ENCODE peak calls at places on chromosome 19, in seven cellular contexts. C is fibroblast of lung, X is mesendoderm, G is neuronal stem cell, T is MM.1S, U is GM23248, P is endothelial cell of umbilical vein. H is an unnamed sample. For H3K4me1, the result is how much of the 10 kb centered on the place peaks cover.

GRCh38 chr19:51546650-51547396 is 15.4 kb upstream of the SIGLEC6 start:
- DNase-seq in X (no peak), P (peak), T (no peak), C (peak), U (peak), G (no peak), H (no peak)

GRCh38 chr19:30670011-30670329 is 297.8 kb downstream of the ZNF536 start:
- DNase-seq in C (no peak), U (no peak), G (no peak), T (no peak), P (no peak), X (no peak), H (no peak)

GRCh38 chr19:7832009-7832408 is 2.0 kb downstream of the EVI5L start:
- DNase-seq in X (no peak), C (no peak), G (no peak), P (no peak), T (no peak), U (no peak), H (no peak)

GRCh38 chr19:459724-460511 is 915 bp downstream of the SHC2 start:
- DNase-seq in U (peak), X (peak), C (peak), G (peak), P (peak), T (no peak), H (no peak)

GRCh38 chr19:5718579-5719273 is 1.2 kb downstream of the LONP1 start:
- DNase-seq in P (peak), U (peak), C (peak), G (no peak), T (peak), X (peak), H (peak)

GRCh38 chr19:46366620-46367277 is 19.9 kb downstream of the PPP5C start:
- DNase-seq in C (no peak), G (no peak), P (no peak), U (no peak), X (no peak), T (no peak), H (no peak)

GRCh38 chr19:35040826-35041547 is 534 bp upstream of the HPN start:
- DNase-seq in G (no peak), C (no peak), X (peak), T (no peak), U (no peak), P (peak), H (no peak)

GRCh38 chr19:5057860-5058259 is 88.9 kb downstream of the KDM4B start:
- DNase-seq in T (no peak), G (no peak), P (no peak), U (peak), X (peak), C (no peak), H (no peak)

GRCh38 chr19:41939861-41940442 is 11.7 kb upstream of the ERFL start:
- DNase-seq in X (peak), P (no peak), C (no peak), G (no peak), U (peak), T (no peak), H (no peak)

GRCh38 chr19:36508325-36508724 is 19.0 kb upstream of the ZNF566 start:
- DNase-seq in G (no peak), P (no peak), C (no peak), T (no peak), X (peak), U (no peak), H (no peak)

GRCh38 chr19:39497850-39498261 is 891 bp upstream of the DLL3 start:
- DNase-seq in U (peak), T (peak), P (peak), X (peak), C (peak), G (peak), H (no peak)

GRCh38 chr19:16623576-16623975 is 4.4 kb downstream of the MED26 start:
- DNase-seq in U (no peak), P (no peak), G (no peak), X (no peak), T (peak), C (no peak), H (no peak)

GRCh38 chr19:47229674-47230121 is 1.3 kb downstream of the BBC3 start:
- DNase-seq in C (peak), G (no peak), U (peak), T (peak), P (peak), X (peak), H (no peak)

GRCh38 chr19:4343845-4344713 is 717 bp downstream of the MPND start:
- DNase-seq in X (no peak), G (no peak), C (no peak), U (no peak), P (no peak), T (peak), H (no peak)

GRCh38 chr19:38193445-38193844 is 30.6 kb downstream of the DPF1 start:
- DNase-seq in U (no peak), X (no peak), G (no peak), C (no peak), T (no peak), P (no peak), H (no peak)

GRCh38 chr19:8148410-8149231 is 771 bp downstream of the FBN3 start:
- DNase-seq in T (no peak), P (no peak), U (no peak), X (peak), C (no peak), G (peak), H (no peak)

GRCh38 chr19:13035820-13036365 is 40.6 kb downstream of the NFIX start:
- DNase-seq in T (no peak), X (no peak), G (no peak), P (no peak), C (no peak), U (no peak), H (no peak)

GRCh38 chr19:35295453-35295791 is 3.5 kb downstream of the MAG start:
- DNase-seq in P (no peak), G (no peak), U (no peak), T (no peak), C (no peak), X (no peak), H (no peak)

GRCh38 chr19:15276620-15277019 is 44.4 kb upstream of the EPHX3 start:
- DNase-seq in X (no peak), U (no peak), P (no peak), C (no peak), G (no peak), T (no peak), H (no peak)

GRCh38 chr19:32674153-32674958 is 624 bp downstream of the ANKRD27 start:
- DNase-seq in T (no peak), X (no peak), P (peak), C (no peak), U (peak), G (peak), H (no peak)

GRCh38 chr19:32168111-32168510 is 177.3 kb upstream of the ZNF507 start:
- DNase-seq in X (no peak), T (no peak), C (no peak), P (no peak), U (no peak), G (no peak), H (no peak)

GRCh38 chr19:52527954-52528326 is 472 bp downstream of the ZNF808 start:
- DNase-seq in U (peak), P (no peak), X (peak), G (no peak), C (peak), T (no peak), H (no peak)

GRCh38 chr19:6838062-6838655 is 49.2 kb upstream of the ADGRE1 start:
- DNase-seq in X (no peak), P (no peak), U (no peak), T (no peak), C (no peak), G (no peak), H (no peak)

GRCh38 chr19:13615890-13616289 is 109.6 kb upstream of the CACNA1A start:
- DNase-seq in T (no peak), U (no peak), G (no peak), C (no peak), P (no peak), X (no peak), H (no peak)

GRCh38 chr19:17394891-17395415 is 957 bp upstream of the CCDC194 start:
- DNase-seq in P (peak), G (no peak), T (no peak), U (peak), X (peak), C (peak), H (peak)

GRCh38 chr19:21052902-21053301 is 29.1 kb upstream of the ZNF714 start:
- DNase-seq in X (no peak), P (no peak), U (no peak), G (no peak), C (no peak), T (no peak), H (no peak)

GRCh38 chr19:53034948-53035675 is 9.4 kb upstream of the ERVV-2 start:
- DNase-seq in P (no peak), C (no peak), G (no peak), T (no peak), X (no peak), U (peak), H (no peak)

GRCh38 chr19:30312582-30313352 is 59.4 kb upstream of the ZNF536 start:
- DNase-seq in P (no peak), C (no peak), G (no peak), X (no peak), T (no peak), U (no peak), H (no peak)

GRCh38 chr19:52648336-52648990 is 10.3 kb upstream of the ZNF83 start:
- DNase-seq in X (no peak), G (no peak), P (no peak), U (peak), C (peak), T (no peak), H (peak)

GRCh38 chr19:12871681-12872080 is 9.6 kb downstream of the DNASE2 start:
- DNase-seq in P (no peak), U (no peak), G (no peak), C (no peak), X (no peak), T (no peak), H (no peak)

GRCh38 chr19:50387176-50387867 is 3.2 kb downstream of the POLD1 start:
- DNase-seq in X (no peak), C (peak), G (no peak), P (peak), T (no peak), U (peak), H (no peak)

GRCh38 chr19:50387868-50388245 is 3.7 kb downstream of the POLD1 start:
- DNase-seq in G (no peak), X (no peak), P (no peak), U (no peak), C (no peak), T (no peak), H (no peak)

GRCh38 chr19:50392759-50393158 is 8.6 kb downstream of the POLD1 start:
- DNase-seq in T (no peak), X (no peak), C (no peak), G (no peak), U (no peak), P (no peak), H (no peak)
- H3K9ac ChIP-seq in T (no peak), X (no peak), C (no peak), G (no peak), U (no peak), P (no peak), H (no peak)

GRCh38 chr19:1952635-1953034 is 11.7 kb downstream of the CSNK1G2 start:
- DNase-seq in P (no peak), U (peak), C (no peak), G (no peak), T (no peak), X (no peak), H (no peak)
- H3K4me2 ChIP-seq in P (no peak), U (no peak), C (no peak), G (no peak), T (no peak), X (no peak), H (no peak)

GRCh38 chr19:33815410-33816340 is 19.0 kb downstream of the KCTD15 start:
- DNase-seq in C (peak), G (no peak), U (peak), X (no peak), T (no peak), P (no peak), H (no peak)

GRCh38 chr19:33821871-33822270 is 25.2 kb downstream of the KCTD15 start:
- DNase-seq in C (no peak), U (peak), T (no peak), G (no peak), X (no peak), P (no peak), H (no peak)

GRCh38 chr19:33818426-33818825 is 21.8 kb downstream of the KCTD15 start:
- DNase-seq in T (no peak), G (no peak), P (no peak), U (no peak), X (no peak), C (no peak), H (no peak)

GRCh38 chr19:33819875-33820781 is 23.5 kb downstream of the KCTD15 start:
- DNase-seq in P (peak), X (peak), T (peak), U (peak), C (peak), G (peak), H (peak)

GRCh38 chr19:33819496-33819874 is 22.8 kb downstream of the KCTD15 start:
- DNase-seq in C (no peak), P (no peak), U (no peak), G (peak), T (no peak), X (no peak), H (no peak)
- H3K4me1 ChIP-seq in C (under half), P (under half), U (under half), G (under half), T (under half), X (under half), H (under half)

GRCh38 chr19:55283548-55284393 is at the start of gene BRSK1:
- DNase-seq in X (peak), C (peak), T (no peak), U (peak), G (peak), P (no peak), H (no peak)
- H3K9ac ChIP-seq in X (peak), C (peak), T (peak), U (peak), G (no peak), P (no peak), H (no peak)

GRCh38 chr19:55440411-55441105 is 2.5 kb downstream of the SHISA7 start:
- DNase-seq in T (no peak), U (peak), C (no peak), G (no peak), X (peak), P (no peak), H (no peak)
- H3K4me2 ChIP-seq in T (no peak), U (no peak), C (no peak), G (peak), X (no peak), P (no peak), H (no peak)

DNA sequence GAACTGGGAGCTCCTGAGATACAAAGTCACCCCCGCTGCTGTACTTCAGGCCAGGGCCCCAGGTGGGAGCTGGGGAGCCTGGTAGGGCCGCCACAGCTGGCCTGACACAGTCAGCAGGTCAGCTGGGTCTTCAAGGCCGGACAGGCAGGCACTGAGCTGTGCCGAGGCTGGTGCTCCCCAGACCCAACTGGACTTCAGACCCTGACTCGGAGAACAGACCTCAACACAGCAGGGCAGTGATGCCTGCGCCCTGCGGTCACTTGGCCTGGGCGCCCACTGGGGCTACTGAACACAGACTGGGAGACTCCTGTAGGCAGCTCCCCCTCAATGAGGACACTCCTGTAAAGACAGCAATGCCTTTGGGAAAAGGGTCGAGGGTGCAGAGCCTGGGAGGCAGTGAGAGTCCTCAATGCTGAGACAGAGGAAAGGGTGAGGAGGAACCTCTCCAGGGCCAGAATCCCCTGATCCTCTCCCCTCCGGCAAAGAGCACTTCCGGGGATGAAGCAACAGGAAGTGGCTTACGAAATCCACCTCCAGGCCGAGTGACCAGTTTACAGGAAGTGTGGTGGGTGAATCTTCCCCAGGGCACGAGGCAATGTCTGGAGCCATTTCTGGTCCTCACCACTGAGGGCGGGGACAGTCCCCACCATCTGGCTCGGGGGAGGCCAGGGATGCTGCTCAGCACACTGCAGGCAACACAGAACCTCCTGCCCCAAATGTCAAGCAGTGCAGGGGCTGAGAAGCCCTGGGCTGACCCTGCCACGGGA is 40.8 kb upstream of the ISYNA1 start:
- DNase-seq in G (no peak), C (peak), X (peak), P (no peak), U (peak), T (no peak), H (no peak)
- H3K4me1 ChIP-seq in G (under half), C (under half), X (under half), P (under half), U (under half), T (under half), H (under half)

H was measured in keratinocyte.